ENCODE peak calls at places on chromosomes 5 and 9, in five cellular contexts. One of them, this sample, is unnamed.

GRCh38 chr5:179326176-179326997 is 18.9 kb downstream of the ADAMTS2 start:
- DNase-seq in epithelial cell of esophagus: no peak
- DNase-seq in GM12865: no peak
- DNase-seq in neural progenitor cell: peak
- DNase-seq in HCT116: no peak
- DNase-seq in this sample: no peak

GRCh38 chr5:96256795-96257470 is 176.1 kb downstream of the PCSK1 start:
- DNase-seq in epithelial cell of esophagus: peak
- DNase-seq in GM12865: peak
- DNase-seq in neural progenitor cell: peak
- DNase-seq in HCT116: peak
- DNase-seq in this sample: peak

GRCh38 chr9:20754556-20754955 is 70.5 kb downstream of the FOCAD start:
- DNase-seq in epithelial cell of esophagus: peak
- DNase-seq in GM12865: no peak
- DNase-seq in neural progenitor cell: no peak
- DNase-seq in HCT116: no peak
- DNase-seq in this sample: no peak

GRCh38 chr9:99197987-99198386 is 23.8 kb downstream of the ALG2 start:
- DNase-seq in epithelial cell of esophagus: no peak
- DNase-seq in GM12865: no peak
- DNase-seq in neural progenitor cell: peak
- DNase-seq in HCT116: no peak
- DNase-seq in this sample: no peak

GRCh38 chr5:548256-548655 is 24.0 kb upstream of the SLC9A3 start:
- DNase-seq in epithelial cell of esophagus: no peak
- DNase-seq in GM12865: no peak
- DNase-seq in neural progenitor cell: no peak
- DNase-seq in HCT116: no peak
- DNase-seq in this sample: no peak

GRCh38 chr5:73763300-73764032 is 137.5 kb downstream of the ARHGEF28 start:
- DNase-seq in epithelial cell of esophagus: no peak
- DNase-seq in GM12865: no peak
- DNase-seq in neural progenitor cell: no peak
- DNase-seq in HCT116: no peak
- DNase-seq in this sample: no peak

GRCh38 chr5:86909896-86910295 is 292.2 kb downstream of the COX7C start:
- DNase-seq in epithelial cell of esophagus: peak
- DNase-seq in GM12865: no peak
- DNase-seq in neural progenitor cell: no peak
- DNase-seq in HCT116: no peak
- DNase-seq in this sample: no peak

GRCh38 chr9:31314241-31314640 is 1070.2 kb upstream of the ACO1 start:
- DNase-seq in epithelial cell of esophagus: no peak
- DNase-seq in GM12865: no peak
- DNase-seq in neural progenitor cell: no peak
- DNase-seq in HCT116: no peak
- DNase-seq in this sample: no peak

GRCh38 chr9:111896942-111897830 is 572 bp downstream of the UGCG start:
- DNase-seq in epithelial cell of esophagus: peak
- DNase-seq in GM12865: no peak
- DNase-seq in neural progenitor cell: no peak
- DNase-seq in HCT116: no peak
- DNase-seq in this sample: peak

GRCh38 chr5:10366310-10367297 is 13.1 kb downstream of the MARCHF6 start:
- DNase-seq in epithelial cell of esophagus: peak
- DNase-seq in GM12865: no peak
- DNase-seq in neural progenitor cell: no peak
- DNase-seq in HCT116: no peak
- DNase-seq in this sample: no peak

DNA sequence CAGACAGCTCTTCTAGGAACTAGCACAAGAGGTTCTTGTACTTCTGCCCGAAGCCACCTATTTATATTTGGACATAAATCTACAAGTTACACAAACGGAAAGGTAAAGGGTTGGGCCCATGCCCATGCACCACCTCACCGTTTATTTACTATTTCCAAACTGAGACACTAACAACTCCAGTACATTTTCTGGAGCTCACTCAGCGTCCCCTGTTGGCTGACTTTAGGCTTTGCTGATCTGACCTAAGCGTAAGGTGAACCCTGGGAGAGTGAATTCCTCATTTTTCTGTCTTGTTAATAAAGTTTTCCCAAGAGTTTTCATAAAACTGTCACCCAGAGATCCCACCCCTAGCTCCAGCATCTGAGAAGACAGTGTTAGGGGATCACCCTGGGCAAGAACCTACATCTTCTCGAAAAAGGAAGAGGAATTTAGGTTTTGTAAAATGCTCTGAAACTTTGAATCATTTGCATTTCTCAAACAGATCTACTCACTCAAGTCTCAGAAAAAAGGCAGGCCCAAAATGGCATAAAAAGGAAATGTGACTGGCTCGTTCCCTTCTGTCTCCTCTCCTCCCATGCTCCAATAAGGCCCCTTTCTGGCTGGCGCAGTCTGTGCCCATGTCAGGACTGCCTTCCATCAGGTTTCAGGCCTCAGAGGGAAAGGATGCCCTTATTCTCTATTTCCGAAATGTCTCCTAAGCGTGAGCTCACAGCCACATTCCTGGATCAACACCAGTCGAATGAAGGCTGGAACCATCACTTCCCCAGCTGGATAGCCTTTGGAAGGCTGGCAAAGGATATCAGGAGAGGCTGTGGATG is 201.3 kb downstream of the FANCC start:
- DNase-seq in epithelial cell of esophagus: peak
- DNase-seq in GM12865: no peak
- DNase-seq in neural progenitor cell: peak
- DNase-seq in HCT116: no peak
- DNase-seq in this sample: no peak
- TF ChIP-seq CTCF in epithelial cell of esophagus: peak
- TF ChIP-seq CTCF in GM12865: no peak
- TF ChIP-seq CTCF in neural progenitor cell: peak
- TF ChIP-seq CTCF in HCT116: peak
- TF ChIP-seq CTCF in this sample: no peak

GRCh38 chr9:114156658-114157421 is 1.5 kb downstream of the COL27A1 start:
- DNase-seq in epithelial cell of esophagus: peak
- DNase-seq in GM12865: no peak
- DNase-seq in neural progenitor cell: peak
- DNase-seq in HCT116: no peak
- DNase-seq in this sample: no peak

GRCh38 chr9:114155263-114155966 is at the start of gene COL27A1:
- DNase-seq in epithelial cell of esophagus: peak
- DNase-seq in GM12865: peak
- DNase-seq in neural progenitor cell: peak
- DNase-seq in HCT116: peak
- DNase-seq in this sample: peak

GRCh38 chr9:114154597-114155102 is 687 bp upstream of the COL27A1 start:
- DNase-seq in epithelial cell of esophagus: peak
- DNase-seq in GM12865: no peak
- DNase-seq in neural progenitor cell: no peak
- DNase-seq in HCT116: no peak
- DNase-seq in this sample: no peak

GRCh38 chr9:114156311-114156657 is 947 bp downstream of the COL27A1 start:
- DNase-seq in epithelial cell of esophagus: no peak
- DNase-seq in GM12865: no peak
- DNase-seq in neural progenitor cell: no peak
- DNase-seq in HCT116: no peak
- DNase-seq in this sample: no peak

GRCh38 chr9:114155967-114156294 is 594 bp downstream of the COL27A1 start:
- DNase-seq in epithelial cell of esophagus: peak
- DNase-seq in GM12865: no peak
- DNase-seq in neural progenitor cell: peak
- DNase-seq in HCT116: no peak
- DNase-seq in this sample: no peak
- TF ChIP-seq CTCF in epithelial cell of esophagus: no peak
- TF ChIP-seq CTCF in GM12865: no peak
- TF ChIP-seq CTCF in neural progenitor cell: peak
- TF ChIP-seq CTCF in HCT116: no peak
- TF ChIP-seq CTCF in this sample: no peak

GRCh38 chr5:102599289-102599688 is 100.5 kb upstream of the SLCO6A1 start:
- DNase-seq in epithelial cell of esophagus: no peak
- DNase-seq in GM12865: no peak
- DNase-seq in neural progenitor cell: no peak
- DNase-seq in HCT116: no peak
- DNase-seq in this sample: no peak
- TF ChIP-seq CTCF in epithelial cell of esophagus: no peak
- TF ChIP-seq CTCF in GM12865: no peak
- TF ChIP-seq CTCF in neural progenitor cell: no peak
- TF ChIP-seq CTCF in HCT116: no peak
- TF ChIP-seq CTCF in this sample: no peak

DNA sequence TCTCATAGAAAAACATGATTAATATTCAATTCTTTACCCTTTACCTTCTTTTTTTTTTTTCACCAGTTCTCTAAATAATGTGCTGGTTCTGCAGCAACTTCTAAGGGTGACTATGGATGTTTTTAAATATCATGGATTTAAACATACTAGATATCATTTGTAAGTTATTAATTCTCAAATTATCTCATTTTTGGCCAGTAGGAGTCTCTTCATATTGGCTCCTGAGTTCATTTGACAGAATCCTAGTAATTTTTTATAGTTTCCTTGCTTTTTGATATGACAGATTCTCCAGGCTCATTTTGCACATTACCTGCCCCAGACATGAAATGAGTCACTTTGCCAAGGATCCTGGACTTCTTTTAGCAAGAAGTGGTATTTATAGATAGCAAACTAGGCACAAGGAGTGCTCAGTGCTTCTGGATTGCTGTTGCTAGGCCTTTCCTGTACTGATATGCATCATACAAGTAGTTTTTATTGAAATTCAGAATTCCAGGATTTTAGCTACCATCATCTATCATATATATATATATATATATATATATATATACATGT is 201.3 kb upstream of the IL12B start:
- DNase-seq in epithelial cell of esophagus: no peak
- DNase-seq in GM12865: no peak
- DNase-seq in neural progenitor cell: no peak
- DNase-seq in HCT116: no peak
- DNase-seq in this sample: no peak
- TF ChIP-seq CTCF in epithelial cell of esophagus: peak
- TF ChIP-seq CTCF in GM12865: no peak
- TF ChIP-seq CTCF in neural progenitor cell: no peak
- TF ChIP-seq CTCF in HCT116: peak
- TF ChIP-seq CTCF in this sample: no peak

DNA sequence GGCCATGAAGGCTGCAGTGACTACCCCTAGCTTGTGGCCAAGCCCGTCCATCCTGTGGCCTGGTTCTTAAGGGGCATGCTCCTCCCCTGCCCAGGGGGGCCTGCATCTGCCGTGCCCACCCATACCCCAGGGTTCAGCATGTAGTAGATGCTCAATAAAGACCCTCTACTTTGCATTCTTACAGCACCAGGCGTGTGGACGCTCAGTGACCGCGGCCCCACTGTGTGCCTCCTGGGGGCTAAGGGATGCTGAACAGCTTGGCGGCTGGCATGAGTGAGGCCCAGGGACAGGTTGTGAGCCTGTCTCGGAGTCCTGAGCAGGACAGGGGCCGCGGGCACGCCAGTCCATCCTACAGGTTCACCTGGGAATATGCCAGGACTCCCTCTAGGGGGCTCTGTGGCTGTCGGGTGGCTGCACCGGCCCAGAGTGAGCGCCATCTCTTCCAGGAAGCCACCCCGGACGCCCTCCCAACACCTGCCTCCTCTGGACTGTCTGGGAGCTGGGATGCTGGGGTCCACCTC is 9.1 kb downstream of the NOTCH1 start:
- DNase-seq in epithelial cell of esophagus: no peak
- DNase-seq in GM12865: no peak
- DNase-seq in neural progenitor cell: no peak
- DNase-seq in HCT116: no peak
- DNase-seq in this sample: no peak
- TF ChIP-seq CTCF in epithelial cell of esophagus: no peak
- TF ChIP-seq CTCF in GM12865: no peak
- TF ChIP-seq CTCF in neural progenitor cell: peak
- TF ChIP-seq CTCF in HCT116: peak
- TF ChIP-seq CTCF in this sample: peak

DNA sequence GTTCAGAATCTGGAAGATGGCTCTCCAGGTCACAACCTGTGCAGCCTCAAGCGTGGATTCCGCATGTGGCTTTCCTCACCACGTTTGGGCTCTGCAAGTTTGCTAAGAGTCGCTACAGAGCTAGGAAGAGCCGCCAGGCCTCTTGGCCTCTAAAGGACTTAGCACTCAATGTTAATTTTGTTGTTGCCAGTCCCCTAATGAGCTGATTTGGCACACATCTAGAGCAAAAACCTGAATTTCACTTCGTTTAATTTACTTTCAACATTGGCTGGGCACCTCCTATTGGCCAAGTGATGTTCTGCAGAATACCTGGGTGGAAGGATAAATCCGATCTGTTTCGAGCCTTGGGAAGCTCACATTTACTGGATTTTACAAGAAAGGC is 65.8 kb upstream of the UNC5A start:
- DNase-seq in epithelial cell of esophagus: no peak
- DNase-seq in GM12865: no peak
- DNase-seq in neural progenitor cell: peak
- DNase-seq in HCT116: no peak
- DNase-seq in this sample: peak
- TF ChIP-seq CTCF in epithelial cell of esophagus: peak
- TF ChIP-seq CTCF in GM12865: peak
- TF ChIP-seq CTCF in neural progenitor cell: peak
- TF ChIP-seq CTCF in HCT116: peak
- TF ChIP-seq CTCF in this sample: no peak

DNA sequence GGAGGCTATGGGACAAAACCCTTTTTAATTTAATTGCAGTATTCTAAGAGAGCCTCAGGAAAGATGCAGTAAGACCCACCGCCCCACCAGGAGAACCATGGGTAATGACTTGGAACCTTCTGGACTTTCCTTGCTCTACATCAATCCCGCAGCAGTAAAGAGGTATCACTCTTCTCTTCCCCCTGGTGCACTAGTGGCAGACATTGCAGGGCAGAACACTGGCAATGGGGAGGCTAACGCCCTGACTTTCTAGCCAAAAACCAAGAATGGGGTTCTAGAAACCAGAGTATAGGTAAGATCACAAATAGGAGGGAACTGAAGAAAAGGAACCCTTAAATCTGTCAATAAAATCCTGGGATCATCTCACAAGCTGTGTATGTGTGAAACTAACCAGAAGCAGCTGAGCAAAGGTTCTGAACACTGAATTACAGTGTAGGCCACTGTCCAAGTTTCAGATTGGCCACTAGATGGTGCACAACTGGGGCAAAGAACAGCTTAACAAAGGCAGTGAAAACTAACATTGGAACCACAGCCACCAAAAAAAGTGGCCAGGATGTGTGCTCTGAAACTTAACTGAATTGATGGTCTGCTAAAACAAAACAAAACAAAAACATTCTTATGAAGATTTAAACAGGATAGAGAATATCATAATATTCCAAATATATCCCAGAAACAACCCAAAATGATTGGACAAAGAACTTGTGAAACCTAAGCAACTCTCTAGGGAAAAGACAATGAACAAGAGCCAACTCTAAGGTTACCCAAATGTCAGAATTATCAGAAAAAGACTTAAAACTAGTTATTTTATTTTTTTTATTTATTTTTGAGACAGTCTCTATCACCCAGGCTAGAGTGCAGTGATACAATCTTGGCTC is 6.6 kb upstream of the FAM151B start:
- DNase-seq in epithelial cell of esophagus: peak
- DNase-seq in GM12865: peak
- DNase-seq in neural progenitor cell: peak
- DNase-seq in HCT116: peak
- DNase-seq in this sample: peak
- TF ChIP-seq CTCF in epithelial cell of esophagus: peak
- TF ChIP-seq CTCF in GM12865: peak
- TF ChIP-seq CTCF in neural progenitor cell: peak
- TF ChIP-seq CTCF in HCT116: peak
- TF ChIP-seq CTCF in this sample: peak

GRCh38 chr5:147448766-147449165 is 61.1 kb downstream of the DPYSL3 start:
- DNase-seq in epithelial cell of esophagus: no peak
- DNase-seq in GM12865: no peak
- DNase-seq in neural progenitor cell: no peak
- DNase-seq in HCT116: no peak
- DNase-seq in this sample: no peak
- TF ChIP-seq CTCF in epithelial cell of esophagus: no peak
- TF ChIP-seq CTCF in GM12865: no peak
- TF ChIP-seq CTCF in neural progenitor cell: no peak
- TF ChIP-seq CTCF in HCT116: no peak
- TF ChIP-seq CTCF in this sample: no peak